ENCODE peak calls at places on chromosomes 2 and 18, in nine cellular contexts. One of them, this sample, is unnamed.

GRCh38 chr2:72630767-72631166 is 195.1 kb downstream of the EXOC6B start:
- DNase-seq in upper lobe of right lung: no peak
- DNase-seq in hepatocyte: no peak
- DNase-seq in CD8-positive, alpha-beta T cell: no peak
- DNase-seq in spleen: no peak
- DNase-seq in uterus: no peak
- DNase-seq in fibroblast of mammary gland: peak
- DNase-seq in astrocyte of the spinal cord: no peak
- DNase-seq in ovary: no peak
- DNase-seq in this sample: no peak

GRCh38 chr2:235951980-235952379 is 216.2 kb downstream of the GBX2 start:
- DNase-seq in upper lobe of right lung: no peak
- DNase-seq in hepatocyte: no peak
- DNase-seq in CD8-positive, alpha-beta T cell: no peak
- DNase-seq in spleen: no peak
- DNase-seq in uterus: no peak
- DNase-seq in fibroblast of mammary gland: no peak
- DNase-seq in astrocyte of the spinal cord: no peak
- DNase-seq in ovary: no peak
- DNase-seq in this sample: no peak

GRCh38 chr2:121427187-121427689 is 103.4 kb upstream of the RNU4ATAC start:
- DNase-seq in upper lobe of right lung: no peak
- DNase-seq in hepatocyte: no peak
- DNase-seq in CD8-positive, alpha-beta T cell: no peak
- DNase-seq in spleen: no peak
- DNase-seq in uterus: no peak
- DNase-seq in fibroblast of mammary gland: peak
- DNase-seq in astrocyte of the spinal cord: no peak
- DNase-seq in ovary: no peak
- DNase-seq in this sample: no peak

GRCh38 chr2:44247924-44248323 is 27.4 kb upstream of the SLC3A1 start:
- DNase-seq in upper lobe of right lung: no peak
- DNase-seq in hepatocyte: no peak
- DNase-seq in CD8-positive, alpha-beta T cell: no peak
- DNase-seq in spleen: no peak
- DNase-seq in uterus: no peak
- DNase-seq in fibroblast of mammary gland: no peak
- DNase-seq in astrocyte of the spinal cord: no peak
- DNase-seq in ovary: no peak
- DNase-seq in this sample: no peak

GRCh38 chr2:105510761-105511669 is 112.2 kb upstream of the FHL2 start:
- DNase-seq in upper lobe of right lung: no peak
- DNase-seq in hepatocyte: peak
- DNase-seq in CD8-positive, alpha-beta T cell: no peak
- DNase-seq in spleen: no peak
- DNase-seq in uterus: no peak
- DNase-seq in fibroblast of mammary gland: peak
- DNase-seq in astrocyte of the spinal cord: peak
- DNase-seq in ovary: no peak
- DNase-seq in this sample: no peak

GRCh38 chr18:69948919-69949537 is 1.4 kb upstream of the CD226 start:
- DNase-seq in upper lobe of right lung: no peak
- DNase-seq in hepatocyte: no peak
- DNase-seq in CD8-positive, alpha-beta T cell: no peak
- DNase-seq in spleen: no peak
- DNase-seq in uterus: no peak
- DNase-seq in fibroblast of mammary gland: peak
- DNase-seq in astrocyte of the spinal cord: no peak
- DNase-seq in ovary: no peak
- DNase-seq in this sample: no peak

GRCh38 chr2:191860760-191861466 is 14.0 kb upstream of the CAVIN2 start:
- DNase-seq in upper lobe of right lung: no peak
- DNase-seq in hepatocyte: no peak
- DNase-seq in CD8-positive, alpha-beta T cell: no peak
- DNase-seq in spleen: no peak
- DNase-seq in uterus: no peak
- DNase-seq in fibroblast of mammary gland: no peak
- DNase-seq in astrocyte of the spinal cord: no peak
- DNase-seq in ovary: no peak
- DNase-seq in this sample: no peak

GRCh38 chr2:85802337-85803103 is 48.7 kb downstream of the ATOH8 start:
- DNase-seq in upper lobe of right lung: no peak
- DNase-seq in hepatocyte: no peak
- DNase-seq in CD8-positive, alpha-beta T cell: no peak
- DNase-seq in spleen: no peak
- DNase-seq in uterus: no peak
- DNase-seq in fibroblast of mammary gland: peak
- DNase-seq in astrocyte of the spinal cord: peak
- DNase-seq in ovary: peak
- DNase-seq in this sample: no peak

GRCh38 chr2:70143314-70144150 is 47.3 kb downstream of the C2orf42 start:
- DNase-seq in upper lobe of right lung: peak
- DNase-seq in hepatocyte: peak
- DNase-seq in CD8-positive, alpha-beta T cell: peak
- DNase-seq in spleen: peak
- DNase-seq in uterus: peak
- DNase-seq in fibroblast of mammary gland: peak
- DNase-seq in astrocyte of the spinal cord: peak
- DNase-seq in ovary: peak
- DNase-seq in this sample: peak

GRCh38 chr2:238108423-238109201 is 8.5 kb downstream of the ESPNL start:
- DNase-seq in upper lobe of right lung: peak
- DNase-seq in hepatocyte: peak
- DNase-seq in CD8-positive, alpha-beta T cell: no peak
- DNase-seq in spleen: peak
- DNase-seq in uterus: peak
- DNase-seq in fibroblast of mammary gland: no peak
- DNase-seq in astrocyte of the spinal cord: no peak
- DNase-seq in ovary: peak
- DNase-seq in this sample: no peak

DNA sequence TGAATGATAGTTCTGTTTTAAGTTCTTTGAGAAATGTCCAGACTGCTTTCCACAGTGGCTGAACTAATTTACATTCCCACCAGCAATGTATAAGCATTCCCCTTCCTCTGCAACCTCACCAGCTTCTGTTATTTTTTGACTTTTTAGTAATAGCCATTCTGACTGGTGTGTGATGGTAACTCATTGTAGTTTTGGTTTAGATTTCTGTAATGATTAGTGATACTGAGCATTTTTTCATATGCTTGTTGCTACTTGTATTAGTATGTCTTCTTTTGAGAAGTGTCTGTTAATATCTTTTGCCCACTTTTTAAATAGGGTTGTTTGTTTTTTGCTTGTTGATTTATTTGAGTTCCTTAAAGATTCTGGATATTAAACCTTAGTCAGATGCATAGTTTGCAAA is 223.7 kb downstream of the SLC4A10 start:
- DNase-seq in upper lobe of right lung: no peak
- DNase-seq in hepatocyte: no peak
- DNase-seq in CD8-positive, alpha-beta T cell: no peak
- DNase-seq in spleen: no peak
- DNase-seq in uterus: no peak
- DNase-seq in fibroblast of mammary gland: no peak
- DNase-seq in astrocyte of the spinal cord: no peak
- DNase-seq in ovary: no peak
- DNase-seq in this sample: no peak
- TF ChIP-seq CTCF in upper lobe of right lung: no peak
- TF ChIP-seq CTCF in hepatocyte: no peak
- TF ChIP-seq CTCF in CD8-positive, alpha-beta T cell: no peak
- TF ChIP-seq CTCF in spleen: no peak
- TF ChIP-seq CTCF in uterus: no peak
- TF ChIP-seq CTCF in fibroblast of mammary gland: no peak
- TF ChIP-seq CTCF in astrocyte of the spinal cord: no peak
- TF ChIP-seq CTCF in ovary: no peak
- TF ChIP-seq CTCF in this sample: no peak

DNA sequence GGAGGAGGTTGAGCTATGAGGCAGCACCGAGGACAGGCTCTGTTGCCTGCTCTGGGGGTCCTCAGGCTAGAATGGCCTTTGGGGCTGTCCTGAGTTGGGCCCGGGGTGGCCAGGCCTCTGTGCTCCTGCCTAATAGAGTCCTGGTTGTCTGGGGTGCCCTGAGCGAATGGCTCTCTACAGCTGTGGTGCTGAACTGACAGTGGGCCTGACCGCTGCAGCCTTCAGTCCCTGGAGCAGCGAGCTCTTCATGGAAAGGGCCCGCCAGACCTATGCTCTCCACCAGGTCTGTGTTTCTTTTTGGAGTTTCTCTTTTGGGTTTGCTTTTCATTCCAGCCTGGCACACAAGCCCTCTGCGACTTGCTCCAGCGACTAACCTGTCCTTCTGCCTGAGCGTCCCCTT is 679.0 kb upstream of the RAB6C start:
- DNase-seq in upper lobe of right lung: no peak
- DNase-seq in hepatocyte: no peak
- DNase-seq in CD8-positive, alpha-beta T cell: no peak
- DNase-seq in spleen: no peak
- DNase-seq in uterus: no peak
- DNase-seq in fibroblast of mammary gland: no peak
- DNase-seq in astrocyte of the spinal cord: no peak
- DNase-seq in ovary: no peak
- DNase-seq in this sample: no peak
- H3K4me3 ChIP-seq in upper lobe of right lung: no peak
- H3K4me3 ChIP-seq in hepatocyte: no peak
- H3K4me3 ChIP-seq in CD8-positive, alpha-beta T cell: no peak
- H3K4me3 ChIP-seq in spleen: no peak
- H3K4me3 ChIP-seq in uterus: no peak
- H3K4me3 ChIP-seq in fibroblast of mammary gland: no peak
- H3K4me3 ChIP-seq in astrocyte of the spinal cord: no peak
- H3K4me3 ChIP-seq in ovary: no peak
- H3K4me3 ChIP-seq in this sample: no peak

GRCh38 chr18:79396431-79397287 is 929 bp downstream of the NFATC1 start:
- DNase-seq in upper lobe of right lung: peak
- DNase-seq in hepatocyte: peak
- DNase-seq in CD8-positive, alpha-beta T cell: no peak
- DNase-seq in spleen: peak
- DNase-seq in uterus: peak
- DNase-seq in fibroblast of mammary gland: peak
- DNase-seq in astrocyte of the spinal cord: peak
- DNase-seq in ovary: peak
- DNase-seq in this sample: no peak
- TF ChIP-seq CTCF in upper lobe of right lung: no peak
- TF ChIP-seq CTCF in hepatocyte: peak
- TF ChIP-seq CTCF in CD8-positive, alpha-beta T cell: no peak
- TF ChIP-seq CTCF in spleen: no peak
- TF ChIP-seq CTCF in uterus: peak
- TF ChIP-seq CTCF in fibroblast of mammary gland: no peak
- TF ChIP-seq CTCF in astrocyte of the spinal cord: no peak
- TF ChIP-seq CTCF in ovary: no peak
- TF ChIP-seq CTCF in this sample: no peak

DNA sequence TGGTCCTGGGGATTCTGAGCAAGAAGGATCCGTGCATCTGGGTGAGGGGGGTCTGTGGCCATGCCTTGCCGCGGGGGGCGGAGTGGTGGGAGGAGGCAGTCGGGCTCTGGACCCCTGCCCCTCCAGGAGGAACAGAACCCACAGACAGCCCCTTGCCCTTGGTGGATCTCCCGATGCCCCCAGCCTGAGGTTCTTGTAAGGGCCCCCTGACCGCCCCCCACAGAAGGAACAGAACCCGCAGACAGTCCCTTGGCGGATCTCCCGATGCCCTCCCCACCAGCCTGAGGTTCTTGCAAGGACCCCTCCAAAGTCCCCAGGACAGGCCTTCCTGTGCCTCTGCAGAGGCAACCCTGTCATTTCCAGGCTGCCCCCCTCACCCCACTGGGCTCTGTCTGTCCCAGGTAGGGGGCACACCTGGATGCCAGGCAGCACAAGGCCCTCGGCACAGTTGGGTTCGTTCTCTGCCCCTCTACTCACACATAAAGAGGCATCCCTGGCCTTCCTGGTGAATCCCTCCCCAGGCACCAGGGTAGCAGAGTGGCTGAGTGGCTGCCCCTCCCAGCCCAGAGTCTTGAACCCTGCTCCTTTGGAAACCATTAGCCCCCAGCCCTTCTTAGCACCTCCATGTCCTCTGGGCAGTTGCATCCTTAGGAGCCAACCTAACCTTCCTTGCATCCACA is 1.9 kb downstream of the GPC1 start:
- DNase-seq in upper lobe of right lung: peak
- DNase-seq in hepatocyte: no peak
- DNase-seq in CD8-positive, alpha-beta T cell: no peak
- DNase-seq in spleen: peak
- DNase-seq in uterus: no peak
- DNase-seq in fibroblast of mammary gland: no peak
- DNase-seq in astrocyte of the spinal cord: no peak
- DNase-seq in ovary: peak
- DNase-seq in this sample: no peak
- H3K4me3 ChIP-seq in upper lobe of right lung: no peak
- H3K4me3 ChIP-seq in hepatocyte: peak
- H3K4me3 ChIP-seq in CD8-positive, alpha-beta T cell: no peak
- H3K4me3 ChIP-seq in spleen: no peak
- H3K4me3 ChIP-seq in uterus: peak
- H3K4me3 ChIP-seq in fibroblast of mammary gland: peak
- H3K4me3 ChIP-seq in astrocyte of the spinal cord: peak
- H3K4me3 ChIP-seq in ovary: peak
- H3K4me3 ChIP-seq in this sample: peak

GRCh38 chr2:231390667-231391066 is 4.8 kb upstream of the B3GNT7 start:
- DNase-seq in upper lobe of right lung: no peak
- DNase-seq in hepatocyte: no peak
- DNase-seq in CD8-positive, alpha-beta T cell: no peak
- DNase-seq in spleen: no peak
- DNase-seq in uterus: no peak
- DNase-seq in fibroblast of mammary gland: no peak
- DNase-seq in astrocyte of the spinal cord: no peak
- DNase-seq in ovary: no peak
- DNase-seq in this sample: no peak

GRCh38 chr2:231385429-231385828 is 10.1 kb upstream of the B3GNT7 start:
- DNase-seq in upper lobe of right lung: no peak
- DNase-seq in hepatocyte: no peak
- DNase-seq in CD8-positive, alpha-beta T cell: no peak
- DNase-seq in spleen: no peak
- DNase-seq in uterus: no peak
- DNase-seq in fibroblast of mammary gland: no peak
- DNase-seq in astrocyte of the spinal cord: no peak
- DNase-seq in ovary: no peak
- DNase-seq in this sample: no peak

GRCh38 chr2:231388725-231389346 is 6.7 kb upstream of the B3GNT7 start:
- DNase-seq in upper lobe of right lung: no peak
- DNase-seq in hepatocyte: no peak
- DNase-seq in CD8-positive, alpha-beta T cell: no peak
- DNase-seq in spleen: no peak
- DNase-seq in uterus: no peak
- DNase-seq in fibroblast of mammary gland: no peak
- DNase-seq in astrocyte of the spinal cord: no peak
- DNase-seq in ovary: no peak
- DNase-seq in this sample: no peak

GRCh38 chr2:231386446-231386845 is 9.1 kb upstream of the B3GNT7 start:
- DNase-seq in upper lobe of right lung: no peak
- DNase-seq in hepatocyte: no peak
- DNase-seq in CD8-positive, alpha-beta T cell: no peak
- DNase-seq in spleen: no peak
- DNase-seq in uterus: no peak
- DNase-seq in fibroblast of mammary gland: peak
- DNase-seq in astrocyte of the spinal cord: peak
- DNase-seq in ovary: no peak
- DNase-seq in this sample: no peak

GRCh38 chr2:231387904-231388724 is 7.4 kb upstream of the B3GNT7 start:
- DNase-seq in upper lobe of right lung: no peak
- DNase-seq in hepatocyte: peak
- DNase-seq in CD8-positive, alpha-beta T cell: no peak
- DNase-seq in spleen: no peak
- DNase-seq in uterus: no peak
- DNase-seq in fibroblast of mammary gland: peak
- DNase-seq in astrocyte of the spinal cord: peak
- DNase-seq in ovary: peak
- DNase-seq in this sample: peak
- TF ChIP-seq CTCF in upper lobe of right lung: no peak
- TF ChIP-seq CTCF in hepatocyte: no peak
- TF ChIP-seq CTCF in CD8-positive, alpha-beta T cell: no peak
- TF ChIP-seq CTCF in spleen: no peak
- TF ChIP-seq CTCF in uterus: no peak
- TF ChIP-seq CTCF in fibroblast of mammary gland: no peak
- TF ChIP-seq CTCF in astrocyte of the spinal cord: peak
- TF ChIP-seq CTCF in ovary: no peak
- TF ChIP-seq CTCF in this sample: peak

This sample was measured in dorsolateral prefrontal cortex.